ENCODE peak calls at places on chromosomes 1 and 21, in six cellular contexts. G is hepatocyte; V is GM23338; O is fibroblast of lung; I is CD8-positive, alpha-beta T cell; K is left ventricle myocardium inferior. F is an unnamed sample.

GRCh38 chr1:79006564-79006963 is at the start of gene ADGRL4:
- DNase-seq in V (peak), O (peak), K (peak), I (no peak), G (peak), F (no peak)

GRCh38 chr1:171566467-171566866 is 55.6 kb upstream of the MYOCOS start:
- DNase-seq in G (no peak), O (no peak), K (no peak), V (peak), I (no peak), F (no peak)

GRCh38 chr1:184031127-184032107 is 6.1 kb downstream of the COLGALT2 start:
- DNase-seq in I (no peak), O (no peak), G (no peak), K (no peak), V (no peak), F (no peak)

GRCh38 chr1:168260393-168260792 is 20.3 kb upstream of the TBX19 start:
- DNase-seq in I (no peak), V (peak), G (no peak), K (no peak), O (no peak), F (no peak)

GRCh38 chr1:12480748-12481362 is 137.2 kb downstream of the DHRS3 start:
- DNase-seq in V (no peak), I (no peak), O (peak), G (peak), K (no peak), F (no peak)

GRCh38 chr1:36991551-36991950 is 42.8 kb downstream of the GRIK3 start:
- DNase-seq in K (no peak), G (no peak), O (no peak), V (no peak), I (no peak), F (no peak)

GRCh38 chr1:163036661-163037060 is 32.5 kb upstream of the RGS4 start:
- DNase-seq in K (no peak), I (no peak), O (peak), G (no peak), V (no peak), F (no peak)

GRCh38 chr1:228379165-228379460 is 27.5 kb downstream of the TRIM11 start:
- DNase-seq in V (peak), K (no peak), O (peak), G (peak), I (no peak), F (no peak)

GRCh38 chr1:248823517-248824001 is 2.2 kb downstream of the SH3BP5L start:
- DNase-seq in G (no peak), I (no peak), K (no peak), V (no peak), O (peak), F (no peak)

GRCh38 chr21:23968722-23969647 is 1638.3 kb downstream of the MRPL39 start:
- DNase-seq in I (peak), G (peak), K (no peak), O (peak), V (peak), F (no peak)

GRCh38 chr1:22289251-22289995 is 146.5 kb upstream of the WNT4 start:
- DNase-seq in I (no peak), K (no peak), V (no peak), O (no peak), G (peak), F (no peak)

DNA sequence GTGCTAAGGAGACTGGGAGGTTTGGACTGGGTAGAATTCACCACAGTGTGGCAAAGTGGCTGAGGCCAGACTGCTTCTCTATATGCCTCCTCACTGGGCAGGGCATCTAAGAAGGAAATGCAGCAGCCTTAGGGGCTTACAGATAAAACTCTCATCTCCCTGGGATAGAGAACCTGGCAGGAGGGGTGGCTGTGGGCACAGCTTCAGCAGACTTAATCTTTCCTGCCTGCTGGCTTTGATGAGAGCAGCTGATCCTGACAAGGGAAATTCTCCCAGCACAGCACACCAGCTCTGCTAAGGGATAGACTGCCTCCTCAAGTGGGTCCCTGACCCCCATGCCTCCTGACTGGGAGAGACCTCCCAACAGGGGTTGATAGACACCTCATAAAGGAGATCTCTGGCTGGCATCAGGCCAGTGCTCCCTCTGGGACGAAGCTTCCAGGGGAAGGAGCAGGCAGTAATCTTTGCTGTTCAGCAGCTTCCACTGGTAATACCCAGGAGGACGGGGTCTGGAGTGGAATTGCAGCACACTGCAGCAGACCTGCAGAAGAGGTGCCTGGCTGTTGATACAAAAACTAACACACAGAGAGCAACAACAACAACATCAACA is 25.2 kb downstream of the KIFAP3 start:
- DNase-seq in K (no peak), O (no peak), G (peak), I (no peak), V (no peak), F (no peak)
- H3K27ac ChIP-seq in K (no peak), O (no peak), G (no peak), I (no peak), V (no peak), F (no peak)

GRCh38 chr1:156660752-156661112 is 16.5 kb downstream of the NES start:
- DNase-seq in V (no peak), G (no peak), O (no peak), K (no peak), I (no peak), F (no peak)
- H3K27ac ChIP-seq in V (peak), G (peak), O (peak), K (peak), I (no peak), F (peak)

GRCh38 chr1:112546076-112546475 is 37.3 kb downstream of the WNT2B start:
- DNase-seq in G (no peak), K (no peak), I (no peak), V (no peak), O (peak), F (no peak)

GRCh38 chr1:112541299-112541698 is 32.5 kb downstream of the WNT2B start:
- DNase-seq in K (no peak), V (no peak), O (no peak), G (no peak), I (no peak), F (no peak)

GRCh38 chr1:112542206-112542973 is 33.6 kb downstream of the WNT2B start:
- DNase-seq in G (no peak), V (no peak), O (no peak), I (no peak), K (no peak), F (no peak)

GRCh38 chr1:112544753-112545152 is 36.0 kb downstream of the WNT2B start:
- DNase-seq in O (peak), I (no peak), V (no peak), K (no peak), G (no peak), F (no peak)

GRCh38 chr1:112544011-112544688 is 35.4 kb downstream of the WNT2B start:
- DNase-seq in V (no peak), G (peak), O (peak), I (no peak), K (no peak), F (no peak)
- H3K27ac ChIP-seq in V (no peak), G (peak), O (peak), I (no peak), K (peak), F (no peak)

GRCh38 chr1:153968400-153968799 is 698 bp downstream of the CREB3L4 start:
- DNase-seq in G (no peak), I (no peak), O (no peak), K (no peak), V (no peak), F (no peak)
- H3K27ac ChIP-seq in G (peak), I (no peak), O (no peak), K (peak), V (peak), F (no peak)

DNA sequence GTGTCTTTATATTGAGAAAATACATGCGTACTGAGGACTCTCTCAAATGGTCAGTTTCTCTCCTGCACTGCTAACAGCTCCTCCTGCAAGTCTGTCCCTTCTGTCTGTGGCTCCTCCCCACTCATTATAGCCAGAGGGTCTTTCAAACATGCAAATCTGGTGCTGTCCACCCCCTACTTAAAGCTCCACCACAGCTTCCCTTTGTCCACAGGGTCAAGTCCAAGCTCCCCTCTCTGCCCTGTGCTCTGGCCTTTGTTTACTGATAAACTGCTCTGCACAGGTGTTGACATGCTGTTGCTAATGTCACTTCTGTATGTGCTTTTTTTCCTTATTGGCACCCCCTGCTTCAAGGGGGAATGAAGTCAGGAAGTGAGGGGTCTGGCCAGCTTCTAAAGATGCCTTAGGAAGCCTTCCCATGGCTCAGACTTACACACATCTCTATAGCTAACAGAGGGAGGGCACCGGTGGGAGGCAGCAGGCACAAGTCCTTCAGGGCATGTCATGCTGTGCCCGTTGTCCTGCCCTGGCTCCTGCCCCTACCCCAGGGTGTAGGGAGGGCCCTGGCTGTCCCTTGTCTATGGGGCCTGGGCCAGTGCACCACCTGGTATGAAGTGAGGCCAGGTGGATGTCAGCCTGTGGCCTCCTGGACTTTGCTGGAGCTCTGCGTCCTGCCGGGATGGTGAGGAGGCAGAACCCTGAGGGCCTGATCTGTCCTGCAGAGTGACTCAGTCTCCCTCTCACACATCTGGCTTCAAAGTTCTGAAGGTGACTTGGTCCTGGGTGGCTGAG is 47.5 kb upstream of the GPR37L1 start:
- DNase-seq in V (no peak), G (no peak), I (no peak), K (no peak), O (no peak), F (no peak)
- H3K27ac ChIP-seq in V (no peak), G (peak), I (no peak), K (peak), O (no peak), F (no peak)

DNA sequence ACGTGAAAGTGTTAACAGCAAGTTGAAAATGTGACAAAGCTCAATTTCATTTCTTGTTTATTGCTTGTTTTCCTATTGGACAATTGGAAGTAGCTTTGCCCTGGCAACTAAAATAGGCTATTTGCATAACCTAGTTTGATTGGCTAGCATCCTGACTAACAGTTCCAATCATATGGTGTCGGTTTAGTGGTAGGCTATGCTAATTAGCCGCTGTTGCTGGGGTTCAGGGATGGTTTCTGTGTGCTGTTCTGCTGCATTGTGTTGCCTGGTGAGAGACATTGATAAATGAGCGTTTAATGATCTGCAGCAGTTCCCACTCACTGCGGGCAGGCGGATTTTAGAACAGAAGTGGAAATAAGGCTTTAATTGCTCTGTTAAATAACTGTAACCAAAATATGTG is 68.5 kb downstream of the DYRK1A start:
- DNase-seq in I (peak), O (peak), G (peak), K (peak), V (peak), F (peak)
- H3K27ac ChIP-seq in I (no peak), O (no peak), G (no peak), K (peak), V (peak), F (no peak)

GRCh38 chr1:59078866-59079265 is 218.0 kb upstream of the FGGY start:
- DNase-seq in I (no peak), V (peak), G (no peak), K (no peak), O (no peak), F (no peak)

GRCh38 chr1:59081795-59082194 is 215.1 kb upstream of the FGGY start:
- DNase-seq in I (no peak), K (no peak), G (no peak), V (no peak), O (peak), F (no peak)

GRCh38 chr1:59081181-59081580 is 215.7 kb upstream of the FGGY start:
- DNase-seq in V (no peak), I (no peak), K (no peak), O (no peak), G (no peak), F (no peak)

GRCh38 chr1:59077739-59078503 is 219.0 kb upstream of the FGGY start:
- DNase-seq in I (no peak), G (no peak), V (peak), K (no peak), O (no peak), F (no peak)

DNA sequence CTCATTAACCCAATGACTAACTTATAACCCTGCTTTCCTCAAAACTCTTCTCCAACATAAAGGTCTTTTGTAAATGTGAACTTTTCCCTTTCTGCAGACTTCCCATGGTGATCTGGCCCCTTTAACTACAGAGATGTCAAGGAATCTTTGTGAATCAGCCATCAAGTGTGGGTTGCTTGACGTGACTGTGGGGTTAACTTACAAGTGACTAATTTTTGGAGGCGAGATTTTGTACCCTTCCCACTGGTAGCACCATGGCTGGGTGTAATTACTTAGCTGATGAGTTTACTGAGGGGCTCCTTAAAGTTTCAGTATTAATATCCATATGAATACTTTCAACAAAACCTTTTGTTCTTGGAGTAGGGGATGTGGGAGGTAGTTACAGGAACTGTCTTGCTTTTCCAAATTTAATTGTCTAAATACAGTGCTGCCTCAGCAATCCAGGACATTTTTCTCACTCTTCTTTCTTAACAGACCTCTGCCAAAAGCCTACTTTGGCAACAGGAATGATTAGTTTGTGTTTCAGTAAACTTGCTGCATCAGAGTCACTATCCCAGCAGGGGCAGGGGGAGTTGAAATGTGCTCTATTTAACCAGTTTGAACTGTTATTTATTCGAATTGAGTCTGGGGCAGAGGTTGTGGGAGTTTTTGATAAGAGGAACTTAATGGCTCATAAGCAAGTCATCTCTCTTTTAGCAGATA is 217.3 kb upstream of the FGGY start:
- DNase-seq in G (no peak), O (peak), K (no peak), V (peak), I (no peak), F (no peak)
- H3K27ac ChIP-seq in G (no peak), O (no peak), K (no peak), V (peak), I (no peak), F (no peak)